ENCODE peak calls at places on chromosomes 13 and 19, in nine cellular contexts. I, X, K, C, D, P, U, H and M are unnamed samples.

GRCh38 chr19:50264483-50265186 is 61.2 kb downstream of the MYH14 start:
- DNase-seq in D (no peak), P (no peak), C (no peak), I (no peak), H (no peak), U (no peak), K (no peak), X (no peak), M (no peak)

GRCh38 chr19:7191946-7192691 is 102.1 kb downstream of the INSR start:
- DNase-seq in H (no peak), D (no peak), I (no peak), X (no peak), K (peak), U (no peak), P (no peak), C (no peak), M (no peak)

GRCh38 chr19:45769054-45769782 is at the start of gene SIX5:
- DNase-seq in U (peak), C (peak), X (peak), K (peak), D (peak), P (peak), I (peak), H (peak), M (peak)

GRCh38 chr19:1315470-1316166 is 29.9 kb downstream of the EFNA2 start:
- DNase-seq in I (peak), K (peak), C (peak), P (peak), H (peak), X (no peak), D (peak), U (no peak), M (peak)

GRCh38 chr19:35828694-35829301 is 16.2 kb upstream of the PRODH2 start:
- DNase-seq in U (peak), I (no peak), P (peak), H (peak), X (no peak), K (no peak), D (peak), C (peak), M (peak)

GRCh38 chr19:48752511-48753365 is at the start of gene FUT1:
- DNase-seq in H (peak), C (peak), X (no peak), I (peak), U (no peak), K (peak), D (peak), P (peak), M (peak)

GRCh38 chr19:42433503-42434260 is 6.5 kb upstream of the LIPE start:
- DNase-seq in C (peak), X (no peak), D (peak), H (peak), U (peak), I (peak), K (peak), P (peak), M (peak)

GRCh38 chr13:113123226-113124150 is 889 bp downstream of the F10 start:
- DNase-seq in K (no peak), U (no peak), D (no peak), P (no peak), H (peak), X (no peak), I (no peak), C (no peak), M (no peak)

GRCh38 chr19:543912-544608 is at the start of gene GZMM:
- DNase-seq in D (no peak), C (no peak), K (no peak), I (peak), X (no peak), U (no peak), P (no peak), H (no peak), M (no peak)

GRCh38 chr19:926595-927043 is 784 bp downstream of the ARID3A start:
- DNase-seq in U (peak), P (peak), X (no peak), I (peak), C (peak), D (peak), K (peak), H (no peak), M (peak)

GRCh38 chr13:34349091-34349722 is 531.3 kb downstream of the RFC3 start:
- DNase-seq in I (no peak), H (peak), X (peak), C (peak), U (peak), P (peak), K (no peak), D (no peak), M (no peak)

GRCh38 chr19:768424-768823 is 17.5 kb downstream of the MISP start:
- DNase-seq in I (no peak), C (no peak), P (no peak), K (no peak), U (no peak), H (no peak), D (no peak), X (peak), M (peak)

GRCh38 chr13:99501952-99502310 is 659 bp downstream of the TM9SF2 start:
- DNase-seq in U (no peak), P (peak), I (no peak), K (no peak), D (no peak), X (no peak), H (peak), C (peak), M (peak)

GRCh38 chr13:24613755-24614154 is 66.5 kb upstream of the ATP12A start:
- DNase-seq in U (no peak), P (no peak), D (no peak), C (no peak), I (no peak), K (no peak), H (no peak), X (no peak), M (no peak)

GRCh38 chr19:18001837-18002345 is 6.1 kb upstream of the ARRDC2 start:
- DNase-seq in D (no peak), U (no peak), P (no peak), C (no peak), I (no peak), X (no peak), H (no peak), K (no peak), M (no peak)

GRCh38 chr13:33536639-33537425 is 251.3 kb upstream of the STARD13 start:
- DNase-seq in P (peak), H (no peak), C (no peak), X (peak), K (no peak), U (no peak), D (no peak), I (no peak), M (no peak)

GRCh38 chr13:28451482-28452217 is 43.3 kb downstream of the FLT1 start:
- DNase-seq in X (no peak), H (no peak), I (no peak), U (no peak), P (no peak), K (no peak), C (no peak), D (peak), M (peak)

GRCh38 chr13:110070511-110071120 is 236.3 kb downstream of the COL4A1 start:
- DNase-seq in D (no peak), X (peak), H (no peak), U (no peak), I (no peak), P (peak), K (no peak), C (no peak), M (no peak)

GRCh38 chr19:50344661-50345318 is 15.6 kb upstream of the KCNC3 start:
- DNase-seq in P (no peak), X (no peak), U (no peak), H (no peak), I (no peak), D (no peak), C (no peak), K (peak), M (no peak)

GRCh38 chr13:28464861-28465260 is 30.1 kb downstream of the FLT1 start:
- DNase-seq in U (no peak), H (no peak), K (no peak), I (no peak), D (no peak), P (no peak), X (no peak), C (no peak), M (no peak)

GRCh38 chr19:10885241-10886169 is 14.2 kb downstream of the CARM1 start:
- DNase-seq in I (no peak), D (peak), K (no peak), X (no peak), P (no peak), C (no peak), U (no peak), H (no peak), M (no peak)

GRCh38 chr19:10887616-10888367 is 16.4 kb downstream of the CARM1 start:
- DNase-seq in P (peak), I (no peak), D (no peak), H (no peak), U (no peak), C (no peak), K (no peak), X (no peak), M (no peak)

GRCh38 chr19:10889880-10890279 is 18.5 kb downstream of the CARM1 start:
- DNase-seq in H (no peak), X (no peak), K (no peak), P (no peak), U (no peak), I (no peak), C (no peak), D (no peak), M (no peak)

GRCh38 chr19:10891360-10892108 is 20.2 kb downstream of the CARM1 start:
- DNase-seq in X (no peak), K (no peak), H (no peak), D (no peak), P (peak), U (no peak), I (no peak), C (peak), M (no peak)

GRCh38 chr19:10888421-10888866 is 17.1 kb downstream of the CARM1 start:
- DNase-seq in I (no peak), C (no peak), K (no peak), D (peak), X (no peak), U (no peak), H (no peak), P (no peak), M (no peak)
- H3K4me3 ChIP-seq in I (no peak), C (no peak), K (no peak), D (peak), X (no peak), U (no peak), H (no peak), P (no peak), M (no peak)

DNA sequence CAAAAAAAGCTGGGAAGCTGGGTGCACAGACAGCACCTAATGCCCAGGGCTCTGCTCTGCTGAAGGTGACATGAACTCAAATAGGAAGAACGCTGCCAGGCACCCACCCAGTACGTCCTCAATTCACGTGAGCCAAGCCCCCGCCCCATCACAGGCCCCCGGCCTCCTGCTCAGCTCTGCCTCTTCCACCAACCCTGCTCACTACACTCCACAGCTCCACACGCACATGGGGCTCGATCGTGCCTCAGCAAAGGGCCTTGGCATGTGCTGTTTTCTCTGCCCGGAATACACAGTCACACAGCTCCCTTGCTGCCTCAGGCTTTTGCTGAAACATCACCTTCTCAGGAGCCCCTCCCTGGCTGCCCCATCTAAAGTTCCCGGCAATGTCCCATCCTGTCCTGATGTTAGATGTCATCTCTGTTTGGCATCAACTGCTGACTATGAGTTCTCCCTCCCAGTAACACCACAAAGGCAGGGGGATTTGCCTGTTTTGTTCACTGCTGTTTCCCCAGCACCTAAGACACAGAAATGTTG is 2.3 kb downstream of the ATP13A1 start:
- DNase-seq in C (no peak), D (peak), U (no peak), X (no peak), I (peak), K (no peak), H (no peak), P (no peak), M (no peak)
- H3K4me3 ChIP-seq in C (no peak), D (peak), U (no peak), X (no peak), I (no peak), K (peak), H (no peak), P (no peak), M (no peak)

GRCh38 chr19:37973666-37974065 is 66.7 kb downstream of the SIPA1L3 start:
- DNase-seq in C (no peak), D (no peak), H (no peak), U (no peak), X (no peak), P (no peak), I (no peak), K (peak), M (no peak)

GRCh38 chr19:37972803-37973202 is 65.8 kb downstream of the SIPA1L3 start:
- DNase-seq in U (no peak), D (no peak), X (no peak), P (no peak), I (no peak), C (no peak), K (no peak), H (no peak), M (no peak)

GRCh38 chr19:37970699-37971098 is 63.7 kb downstream of the SIPA1L3 start:
- DNase-seq in H (no peak), K (no peak), D (no peak), C (no peak), X (no peak), I (no peak), P (no peak), U (no peak), M (no peak)

GRCh38 chr19:37966211-37967072 is 59.4 kb downstream of the SIPA1L3 start:
- DNase-seq in I (no peak), D (no peak), U (no peak), K (no peak), H (no peak), P (peak), X (no peak), C (no peak), M (peak)

DNA sequence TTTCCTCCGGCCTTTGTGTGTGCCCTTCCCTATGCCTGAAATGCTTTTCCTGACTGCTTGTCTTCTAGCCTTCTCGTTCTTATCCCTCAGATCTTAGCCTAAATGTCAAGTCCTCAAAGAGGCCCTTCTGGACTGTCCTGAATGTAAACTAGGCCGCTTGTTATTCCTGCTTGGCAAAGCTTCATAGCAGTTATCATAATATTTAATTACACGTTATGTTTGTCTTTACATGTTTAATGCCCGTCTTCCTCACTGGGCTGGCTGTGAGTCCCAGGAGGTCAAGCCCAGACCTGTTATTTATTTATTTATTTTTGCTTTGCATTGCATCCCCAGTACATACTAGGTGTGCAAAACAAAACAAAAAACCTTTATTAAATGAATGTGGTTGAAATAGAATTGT is 62.7 kb downstream of the SIPA1L3 start:
- DNase-seq in K (no peak), H (no peak), C (no peak), P (peak), I (no peak), X (no peak), U (no peak), D (no peak), M (no peak)
- H3K4me3 ChIP-seq in K (no peak), H (no peak), C (no peak), P (no peak), I (no peak), X (no peak), U (no peak), D (no peak), M (no peak)

DNA sequence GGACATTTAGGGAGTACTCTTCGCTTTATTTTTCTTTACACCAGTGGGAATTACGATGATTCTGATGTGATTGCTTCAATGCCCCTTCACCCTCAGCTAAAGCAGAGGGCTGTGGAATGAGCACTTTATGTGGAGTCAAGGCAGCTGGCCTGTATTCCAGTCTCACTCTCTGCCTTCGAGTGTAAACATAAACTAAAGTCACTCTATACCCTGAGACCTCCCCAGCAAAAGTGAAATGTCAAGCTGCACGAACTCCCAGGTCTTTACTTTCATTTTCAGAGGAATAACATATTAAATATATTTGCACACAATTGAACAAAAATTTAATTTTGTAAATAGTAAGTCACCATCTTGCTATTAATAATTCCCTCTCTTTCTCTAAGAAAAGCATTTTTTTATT is 557.1 kb downstream of the DACH1 start:
- DNase-seq in K (no peak), D (no peak), H (no peak), C (no peak), U (no peak), P (no peak), I (no peak), X (no peak), M (no peak)
- H3K4me3 ChIP-seq in K (peak), D (no peak), H (no peak), C (no peak), U (no peak), P (no peak), I (no peak), X (no peak), M (no peak)

DNA sequence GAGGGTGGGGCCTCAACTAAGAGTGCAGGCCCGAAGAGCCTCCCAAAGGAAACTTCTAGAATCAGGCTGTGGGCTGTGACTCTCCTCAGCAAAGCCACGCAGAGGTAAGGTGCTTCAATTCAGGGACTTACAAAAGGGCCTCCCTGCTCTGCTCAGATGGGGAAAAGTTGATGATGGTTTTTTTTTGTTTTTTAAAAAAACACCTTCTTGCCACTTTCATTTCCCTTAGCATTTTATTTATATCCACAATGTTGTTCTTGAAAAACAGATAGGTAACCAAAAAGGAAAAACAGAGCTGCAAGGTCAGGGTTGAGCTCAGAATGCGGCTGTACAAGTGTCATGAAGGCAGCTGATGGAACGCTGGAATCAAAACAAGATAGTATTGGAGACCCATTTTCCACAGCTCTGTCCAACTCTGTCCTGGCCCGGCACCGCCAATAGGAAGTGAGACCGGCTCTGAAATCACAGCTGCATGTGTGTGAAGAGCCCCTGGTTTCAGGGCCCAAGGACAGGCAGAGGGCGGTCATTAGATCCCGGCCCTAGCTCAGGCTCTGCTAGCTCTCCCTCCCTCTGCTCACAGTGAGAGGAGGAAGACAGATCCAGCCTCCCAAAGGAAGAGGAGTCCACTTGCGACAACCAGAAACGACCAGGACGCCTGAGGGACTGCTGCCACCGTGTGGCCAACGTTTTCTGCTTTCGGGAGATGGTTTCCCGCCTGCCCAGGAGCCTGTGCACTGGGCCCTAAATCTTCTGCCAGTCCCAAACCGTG is 58.3 kb downstream of the KLF2 start:
- DNase-seq in U (peak), X (peak), H (peak), D (peak), C (peak), P (peak), K (peak), I (peak), M (peak)
- H3K4me3 ChIP-seq in U (no peak), X (no peak), H (no peak), D (no peak), C (peak), P (no peak), K (no peak), I (no peak), M (no peak)